ENCODE peak calls at places on chromosome 19, in nine cellular contexts. F is effector CD4-positive, alpha-beta T cell; Q is suprapubic skin; W is NCI-H146; C is hypothalamus; K is germinal center; G is Jurkat, Clone E6-1; O is progenitor cell of endocrine pancreas; H is NCI-H1105 treated with DMSO at 0.1 percent for 48 hours. V is an unnamed sample.

GRCh38 chr19:13841339-13842293 is 35.3 kb upstream of the NANOS3 start:
- DNase-seq in C (no peak), G (no peak), F (no peak), K (no peak), O (no peak), Q (peak), H (no peak), W (no peak), V (no peak)

GRCh38 chr19:19185853-19186728 is 5.9 kb downstream of the BORCS8 start:
- DNase-seq in K (peak), C (no peak), F (peak), H (no peak), G (peak), O (peak), W (peak), Q (no peak), V (peak)

GRCh38 chr19:45400192-45400591 is 4.7 kb downstream of the PPP1R13L start:
- DNase-seq in O (no peak), H (peak), F (no peak), G (no peak), C (no peak), Q (peak), K (no peak), W (no peak), V (no peak)

GRCh38 chr19:39406656-39407393 is at the start of gene ZFP36:
- DNase-seq in Q (peak), K (peak), W (peak), O (peak), G (peak), C (peak), H (peak), F (peak), V (peak)

GRCh38 chr19:39514840-39515550 is at the start of gene SELENOV:
- DNase-seq in O (peak), C (no peak), Q (no peak), G (no peak), H (no peak), W (peak), K (no peak), F (no peak), V (peak)

GRCh38 chr19:16185123-16185924 is at the start of gene FAM32A:
- DNase-seq in K (peak), W (peak), C (peak), Q (peak), F (peak), O (peak), H (peak), G (peak), V (peak)

GRCh38 chr19:37127999-37128820 is 44.3 kb downstream of the ZNF585A start:
- DNase-seq in H (no peak), G (no peak), F (no peak), K (no peak), O (no peak), W (no peak), Q (no peak), C (no peak), V (no peak)

GRCh38 chr19:16404396-16404795 is 67.4 kb downstream of the EPS15L1 start:
- DNase-seq in F (no peak), O (no peak), W (no peak), K (no peak), G (no peak), Q (no peak), H (no peak), C (no peak), V (no peak)

GRCh38 chr19:46902402-46902766 is 41.6 kb downstream of the ARHGAP35 start:
- DNase-seq in Q (peak), O (no peak), C (no peak), W (no peak), H (no peak), K (no peak), F (no peak), G (no peak), V (peak)

GRCh38 chr19:58007285-58007684 is 4.7 kb upstream of the ZNF606 start:
- DNase-seq in H (no peak), G (no peak), K (no peak), F (no peak), O (no peak), C (no peak), W (no peak), Q (no peak), V (no peak)